ENCODE peak calls at places on chromosomes 12 and 14, in eight cellular contexts. F is vagina; W is upper lobe of right lung; O is AG09319; D is WERI-Rb-1; J is CD4-positive, alpha-beta T cell; Y is WTC11; Q is pancreas. G is an unnamed sample.

GRCh38 chr12:124391340-124392261 is 96.7 kb downstream of the RFLNA start:
- DNase-seq in D (no peak), Q (no peak), W (peak; percentile 87), J (peak; percentile 36), O (no peak), F (no peak), Y (no peak), G (no peak)

GRCh38 chr14:36660736-36661505 is 739 bp upstream of the PAX9 start:
- DNase-seq in J (no peak), W (no peak), D (no peak), O (no peak), Y (peak; percentile 33), Q (no peak), F (no peak), G (peak; percentile 68)

GRCh38 chr12:111451649-111452129 is 46.0 kb downstream of the SH2B3 start:
- DNase-seq in O (no peak), Y (no peak), D (no peak), F (peak; percentile 58), W (no peak), J (no peak), Q (no peak), G (no peak)

GRCh38 chr12:22527999-22528398 is 16.3 kb downstream of the C2CD5 start:
- DNase-seq in W (no peak), F (no peak), O (no peak), D (no peak), Q (no peak), J (no peak), Y (no peak), G (no peak)

GRCh38 chr12:24415934-24416333 is 466.5 kb upstream of the SOX5 start:
- DNase-seq in J (no peak), D (no peak), O (no peak), Q (no peak), F (no peak), W (no peak), Y (no peak), G (no peak)

GRCh38 chr12:130421896-130422295 is 84.2 kb downstream of the PIWIL1 start:
- DNase-seq in Y (no peak), W (no peak), O (no peak), D (no peak), Q (no peak), F (peak; percentile 25), J (no peak), G (no peak)

GRCh38 chr14:32694795-32695449 is 243.8 kb upstream of the NPAS3 start:
- DNase-seq in F (no peak), D (no peak), W (no peak), Q (no peak), J (no peak), O (no peak), Y (no peak), G (no peak)

GRCh38 chr12:79983969-79984629 is 49.2 kb upstream of the PPP1R12A start:
- DNase-seq in W (no peak), Y (no peak), F (no peak), D (no peak), J (no peak), O (peak; percentile 19), Q (no peak), G (no peak)

GRCh38 chr12:6792522-6793201 is 3.3 kb downstream of the CD4 start:
- DNase-seq in O (no peak), D (no peak), W (no peak), J (peak; percentile 57), Q (no peak), F (no peak), Y (no peak), G (no peak)

GRCh38 chr12:12467701-12468218 is 94.9 kb downstream of the DUSP16 start:
- DNase-seq in W (peak; percentile 78), J (peak; percentile 26), Y (no peak), O (no peak), D (no peak), F (no peak), Q (no peak), G (no peak)

GRCh38 chr12:86233126-86233525 is 23.1 kb downstream of the MGAT4C start:
- DNase-seq in Y (no peak), J (no peak), D (no peak), W (no peak), O (no peak), Q (no peak), F (no peak), G (no peak)

GRCh38 chr12:6452245-6452731 is 446 bp downstream of the TAPBPL start:
- DNase-seq in D (peak; percentile 33), Y (peak; percentile 30), J (no peak), O (no peak), F (no peak), W (no peak), Q (peak; percentile 62), G (no peak)

GRCh38 chr14:74917646-74918081 is 5.4 kb downstream of the RPS6KL1 start:
- DNase-seq in J (no peak), F (no peak), O (no peak), Q (no peak), Y (no peak), W (no peak), D (no peak), G (no peak)

GRCh38 chr14:77119852-77120251 is 21.7 kb downstream of the ZDHHC22 start:
- DNase-seq in Y (no peak), J (no peak), Q (no peak), D (no peak), W (no peak), F (no peak), O (no peak), G (no peak)

GRCh38 chr12:2904260-2904659 is 13.6 kb downstream of the TULP3 start:
- DNase-seq in Y (no peak), Q (no peak), F (no peak), O (no peak), D (no peak), W (no peak), J (no peak), G (no peak)

GRCh38 chr14:93984987-93985410 is 8.6 kb upstream of the ASB2 start:
- DNase-seq in Q (no peak), W (no peak), J (no peak), O (peak; percentile 40), F (no peak), Y (peak; percentile 50), D (peak; percentile 47), G (peak; percentile 18)
- TF ChIP-seq CTCF in Q (peak; percentile 12), W (peak; percentile 29), J (no peak), O (peak; percentile 46), F (no peak), Y (no peak), D (peak; percentile 73), G (peak; percentile 62)

GRCh38 chr12:4026476-4026875 is 153.3 kb upstream of the PARP11 start:
- DNase-seq in F (no peak), W (no peak), O (no peak), Q (no peak), Y (no peak), D (no peak), J (no peak), G (no peak)
- TF ChIP-seq CTCF in F (no peak), W (no peak), O (no peak), Q (no peak), Y (no peak), D (no peak), J (no peak), G (no peak)

GRCh38 chr14:69587389-69587788 is 12.7 kb upstream of the CCDC177 start:
- DNase-seq in J (no peak), D (no peak), W (no peak), Q (no peak), Y (no peak), O (no peak), F (no peak), G (no peak)
- TF ChIP-seq CTCF in J (no peak), D (no peak), W (no peak), Q (no peak), Y (no peak), O (no peak), F (no peak), G (no peak)

GRCh38 chr14:57262117-57262516 is 6.6 kb downstream of the EXOC5 start:
- DNase-seq in J (no peak), W (no peak), O (no peak), F (no peak), D (no peak), Y (no peak), Q (no peak), G (no peak)

GRCh38 chr14:57254884-57255283 is 13.8 kb downstream of the EXOC5 start:
- DNase-seq in Y (no peak), J (no peak), D (no peak), F (no peak), W (no peak), Q (no peak), O (no peak), G (no peak)

GRCh38 chr14:57261604-57262003 is 7.1 kb downstream of the EXOC5 start:
- DNase-seq in D (no peak), W (no peak), Q (no peak), Y (no peak), F (no peak), J (no peak), O (no peak), G (no peak)

GRCh38 chr14:57259672-57260071 is 9.0 kb downstream of the EXOC5 start:
- DNase-seq in D (no peak), Y (no peak), O (no peak), W (no peak), F (no peak), Q (no peak), J (no peak), G (no peak)
- TF ChIP-seq CTCF in D (no peak), Y (no peak), O (no peak), W (no peak), F (no peak), Q (no peak), J (no peak), G (no peak)

DNA sequence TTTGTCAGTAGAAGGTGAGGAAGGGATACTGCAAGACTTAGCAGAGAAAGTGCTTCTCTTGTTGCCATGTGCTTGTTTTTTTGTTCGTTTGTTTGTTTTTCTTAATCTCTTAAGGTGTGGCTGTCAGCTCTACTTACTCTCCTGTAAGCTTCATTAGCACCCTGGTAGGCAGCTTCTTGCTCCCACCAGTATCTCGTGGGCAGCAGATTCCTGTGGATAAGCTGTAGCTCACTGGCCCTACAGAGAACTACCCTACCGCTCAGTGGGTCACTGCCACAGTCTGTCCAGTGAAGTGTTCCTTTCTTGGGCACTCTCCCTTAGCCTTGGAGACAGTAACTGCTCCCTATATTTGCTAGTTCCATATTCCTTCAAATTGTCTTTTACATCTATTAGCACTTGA is 30.1 kb downstream of the VRK1 start:
- DNase-seq in D (peak; percentile 36), F (no peak), W (no peak), Y (no peak), O (no peak), Q (no peak), J (no peak), G (no peak)
- TF ChIP-seq CTCF in D (no peak), F (no peak), W (no peak), Y (no peak), O (no peak), Q (no peak), J (no peak), G (no peak)

G was measured in chondrocyte.